ENCODE peak calls at places on chromosomes 4 and X, in nine cellular contexts. A is PC-3, R is hepatocyte, S is SK-N-SH, D is HCT116, T is GM23248, H is GM23338, P is OCI-LY7, U is MM.1S. V is an unnamed sample.
A peak's percentile ranks its signal among the peaks of the same experiment; 100 is the strongest.

GRCh38 chr4:52555356-52555716 is 103.8 kb downstream of the USP46 start:
- DNase-seq in U (no peak), H (peak; percentile 25), S (no peak), A (no peak), R (no peak), T (no peak), P (no peak), D (no peak), V (peak; percentile 48)

GRCh38 chr4:163663454-163664225 is 169.2 kb downstream of the TMA16 start:
- DNase-seq in S (no peak), A (no peak), H (no peak), R (no peak), P (peak; percentile 93), D (no peak), U (peak; percentile 29), T (no peak), V (no peak)

GRCh38 chr4:37561803-37562207 is 124.4 kb downstream of the RELL1 start:
- DNase-seq in A (peak; percentile 77), U (no peak), P (no peak), T (peak; percentile 36), D (no peak), H (no peak), S (no peak), R (peak; percentile 49), V (no peak)

GRCh38 chr4:88743696-88744095 is 46.1 kb upstream of the NAP1L5 start:
- DNase-seq in S (no peak), R (no peak), U (no peak), H (no peak), A (no peak), P (no peak), D (no peak), T (peak; percentile 81), V (no peak)

GRCh38 chr4:85762204-85762884 is 287.4 kb downstream of the ARHGAP24 start:
- DNase-seq in U (no peak), H (no peak), P (no peak), A (peak; percentile 67), T (peak; percentile 96), R (no peak), D (no peak), S (no peak), V (no peak)

GRCh38 chr4:189002475-189002874 is 863.2 kb downstream of the TRIML1 start:
- DNase-seq in P (no peak), S (no peak), H (no peak), R (no peak), D (no peak), U (no peak), T (no peak), A (no peak), V (no peak)

GRCh38 chr4:151641983-151642382 is 118.8 kb downstream of the GATB start:
- DNase-seq in H (no peak), S (no peak), R (no peak), U (no peak), T (no peak), A (no peak), D (no peak), P (no peak), V (no peak)

GRCh38 chr4:113878718-113879117 is 100.7 kb downstream of the ARSJ start:
- DNase-seq in A (peak; percentile 15), U (no peak), S (peak; percentile 19), R (peak; percentile 39), P (peak; percentile 27), D (no peak), T (peak; percentile 39), H (peak; percentile 89), V (peak; percentile 83)

GRCh38 chr4:113327513-113327912 is 278.1 kb downstream of the ANK2 start:
- DNase-seq in T (peak; percentile 13), U (no peak), P (no peak), H (no peak), A (no peak), D (no peak), S (no peak), R (peak; percentile 75), V (no peak)

GRCh38 chr4:169024762-169025161 is 14.7 kb upstream of the CBR4 start:
- DNase-seq in H (peak; percentile 30), A (peak; percentile 68), D (peak; percentile 15), T (peak; percentile 66), P (peak; percentile 19), S (peak; percentile 69), R (peak; percentile 37), U (peak; percentile 46), V (peak; percentile 49)

GRCh38 chrX:153885968-153886903 is at the start of gene L1CAM:
- DNase-seq in T (peak; percentile 21), S (peak; percentile 85), A (peak; percentile 13), P (no peak), H (peak; percentile 54), R (no peak), D (no peak), U (no peak), V (peak; percentile 64)

GRCh38 chr4:112190684-112191083 is 40.9 kb upstream of the AP1AR start:
- DNase-seq in R (no peak), S (no peak), A (no peak), H (no peak), D (no peak), U (no peak), P (no peak), T (no peak), V (no peak)

GRCh38 chr4:128449251-128449650 is 161.6 kb upstream of the PGRMC2 start:
- DNase-seq in T (no peak), A (no peak), R (no peak), D (no peak), P (no peak), H (no peak), S (no peak), U (no peak), V (no peak)

GRCh38 chr4:152327606-152328453 is 208.1 kb downstream of the FBXW7 start:
- DNase-seq in T (no peak), D (no peak), P (no peak), H (no peak), R (no peak), S (no peak), A (no peak), U (peak; percentile 78), V (no peak)

DNA sequence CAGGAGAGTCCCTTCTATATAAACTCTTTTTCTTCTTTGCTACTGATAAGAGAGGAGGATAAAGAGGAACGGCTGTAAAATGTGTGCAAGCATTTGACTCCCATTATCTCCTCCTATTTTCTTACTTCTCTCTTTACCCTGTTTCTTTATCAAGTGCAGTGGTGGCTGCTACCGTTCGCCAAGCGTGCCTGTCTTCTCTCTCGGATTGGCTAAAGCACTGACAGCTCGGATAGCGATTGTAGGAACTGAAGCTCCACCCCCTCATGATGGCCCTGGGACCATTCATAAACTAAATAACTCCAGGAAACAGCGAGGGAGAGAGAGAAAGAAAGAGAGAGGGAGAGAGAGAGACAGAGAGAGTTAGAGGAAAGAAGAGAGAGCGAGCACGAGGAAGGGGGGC is 340 bp upstream of the MAB21L2 start:
- DNase-seq in S (peak; percentile 70), A (no peak), H (peak; percentile 88), R (peak; percentile 63), U (no peak), P (no peak), T (no peak), D (no peak), V (peak; percentile 88)
- TF ChIP-seq EZH2phosphoT487 in S (no peak), A (no peak), H (no peak), R (no peak), U (no peak), P (no peak), T (no peak), D (no peak), V (no peak)

DNA sequence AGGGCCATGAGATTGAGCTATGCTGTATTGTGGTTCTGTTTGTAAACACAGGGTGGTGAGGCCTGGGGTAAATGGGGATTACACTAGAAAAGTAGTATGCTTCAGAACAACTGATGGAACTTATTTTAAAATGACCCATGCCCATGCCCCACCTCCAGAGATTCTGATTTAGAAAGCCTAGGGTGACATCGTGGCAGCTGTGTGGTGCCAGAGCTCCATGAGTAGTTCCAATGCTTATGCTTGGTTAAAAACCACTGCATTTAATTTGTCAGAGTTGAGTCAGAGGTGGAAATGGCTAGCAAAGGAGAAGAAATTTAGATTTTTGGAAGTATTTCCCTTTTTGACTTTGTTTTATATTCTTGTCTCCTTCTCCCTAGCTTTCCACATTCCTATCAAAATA is 63.4 kb upstream of the PDE5A start:
- DNase-seq in T (peak; percentile 80), R (no peak), D (no peak), S (no peak), U (no peak), H (no peak), A (peak; percentile 25), P (no peak), V (no peak)
- TF ChIP-seq EZH2phosphoT487 in T (no peak), R (no peak), D (no peak), S (no peak), U (no peak), H (no peak), A (no peak), P (no peak), V (no peak)

GRCh38 chr4:183447646-183448045 is 3.2 kb downstream of the CDKN2AIP start:
- DNase-seq in P (no peak), U (no peak), S (no peak), H (no peak), A (no peak), T (no peak), D (no peak), R (no peak), V (no peak)

GRCh38 chr4:183443609-183444148 is 757 bp upstream of the CDKN2AIP start:
- DNase-seq in H (peak; percentile 77), D (no peak), A (peak; percentile 39), T (no peak), P (no peak), U (peak; percentile 56), R (no peak), S (no peak), V (no peak)

GRCh38 chr4:183448436-183448835 is 4.0 kb downstream of the CDKN2AIP start:
- DNase-seq in H (no peak), D (no peak), P (no peak), T (peak; percentile 32), S (no peak), R (no peak), A (no peak), U (no peak), V (no peak)

GRCh38 chr4:183444149-183444952 is at the start of gene CDKN2AIP:
- DNase-seq in R (peak; percentile 96), U (peak; percentile 97), A (peak; percentile 92), H (peak; percentile 97), P (peak; percentile 95), T (peak; percentile 97), D (peak; percentile 65), S (peak; percentile 96), V (peak; percentile 98)

GRCh38 chr4:183444953-183445543 is 612 bp downstream of the CDKN2AIP start:
- DNase-seq in R (no peak), D (no peak), S (peak; percentile 71), A (peak; percentile 2), U (peak; percentile 61), T (peak; percentile 54), P (peak; percentile 75), H (peak; percentile 63), V (no peak)
- TF ChIP-seq EZH2phosphoT487 in R (no peak), D (no peak), S (no peak), A (no peak), U (no peak), T (no peak), P (no peak), H (no peak), V (no peak)

DNA sequence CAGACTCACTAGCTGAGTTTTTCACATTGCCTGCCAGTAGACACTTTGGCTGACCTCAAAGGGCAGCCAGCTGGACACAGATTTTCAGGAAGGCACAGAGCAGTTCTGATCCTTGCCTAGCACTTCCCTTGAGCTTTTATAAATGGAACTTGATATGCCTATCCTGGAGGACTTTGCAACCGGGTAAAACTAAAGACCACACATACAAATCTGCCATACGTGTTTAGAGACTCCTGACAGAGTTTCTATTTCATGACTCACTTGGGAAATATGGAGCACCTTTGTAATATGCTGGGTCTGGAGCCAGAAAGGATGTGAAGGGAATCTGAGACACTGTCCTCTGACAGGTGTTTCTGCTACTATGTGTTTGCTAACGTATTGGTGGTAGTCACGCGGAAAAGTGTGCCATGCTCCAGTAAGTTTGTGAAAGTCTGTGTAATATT is 56.7 kb upstream of the RASSF6 start:
- DNase-seq in A (peak; percentile 100), S (no peak), T (peak; percentile 27), R (peak; percentile 20), P (peak; percentile 33), H (no peak), D (no peak), U (no peak), V (no peak)
- TF ChIP-seq EZH2phosphoT487 in A (no peak), S (no peak), T (no peak), R (no peak), P (no peak), H (no peak), D (no peak), U (no peak), V (no peak)

V was measured in neural progenitor cell.